ENCODE peak calls at places on chromosomes 3 and 15, in nine cellular contexts. O is psoas muscle, I is ovary, R is MM.1S, K is GM12864, S is choroid plexus epithelial cell, A is RWPE1, Y is AG04450, T is spleen. W is an unnamed sample.

GRCh38 chr3:81352867-81353266 is 408.6 kb downstream of the GBE1 start:
- DNase-seq in O (no peak), I (no peak), R (peak), K (no peak), S (peak), A (no peak), Y (no peak), T (no peak), W (no peak)

GRCh38 chr3:71721721-71722157 is 3.5 kb downstream of the EIF4E3 start:
- DNase-seq in O (no peak), I (no peak), R (no peak), K (no peak), S (no peak), A (no peak), Y (no peak), T (no peak), W (no peak)

GRCh38 chr15:71545923-71546322 is 264.4 kb upstream of the NR2E3 start:
- DNase-seq in O (no peak), I (no peak), R (no peak), K (no peak), S (no peak), A (no peak), Y (no peak), T (no peak), W (no peak)

GRCh38 chr3:89280822-89281365 is 173.5 kb downstream of the EPHA3 start:
- DNase-seq in O (no peak), I (no peak), R (no peak), K (no peak), S (no peak), A (no peak), Y (no peak), T (peak), W (no peak)

GRCh38 chr3:197337656-197338055 is 39.2 kb upstream of the DLG1 start:
- DNase-seq in O (no peak), I (no peak), R (no peak), K (no peak), S (no peak), A (no peak), Y (no peak), T (no peak), W (no peak)

GRCh38 chr3:11603628-11604027 is 40.1 kb downstream of the VGLL4 start:
- DNase-seq in O (peak), I (peak), R (no peak), K (no peak), S (peak), A (no peak), Y (peak), T (no peak), W (no peak)

GRCh38 chr3:182980204-182981037 is at the start of gene DCUN1D1:
- DNase-seq in O (peak), I (peak), R (peak), K (no peak), S (peak), A (peak), Y (peak), T (peak), W (peak)

GRCh38 chr3:105359098-105359762 is 7.5 kb upstream of the ALCAM start:
- DNase-seq in O (no peak), I (no peak), R (no peak), K (no peak), S (peak), A (peak), Y (no peak), T (no peak), W (no peak)

GRCh38 chr3:34742151-34742550 is 897.2 kb upstream of the ARPP21 start:
- DNase-seq in O (no peak), I (no peak), R (no peak), K (no peak), S (no peak), A (no peak), Y (no peak), T (no peak), W (no peak)

GRCh38 chr3:31562525-31562924 is 29.8 kb downstream of the STT3B start:
- DNase-seq in O (no peak), I (no peak), R (no peak), K (no peak), S (no peak), A (no peak), Y (no peak), T (peak), W (no peak)

GRCh38 chr15:96774216-96774615 is 443.7 kb downstream of the NR2F2 start:
- DNase-seq in O (no peak), I (no peak), R (no peak), K (no peak), S (no peak), A (no peak), Y (no peak), T (no peak), W (no peak)

GRCh38 chr3:194266658-194267005 is 84.5 kb downstream of the CPN2 start:
- DNase-seq in O (no peak), I (peak), R (no peak), K (no peak), S (peak), A (no peak), Y (no peak), T (no peak), W (no peak)

GRCh38 chr15:63601026-63601726 is 4.0 kb downstream of the FBXL22 start:
- DNase-seq in O (peak), I (peak), R (peak), K (no peak), S (peak), A (peak), Y (no peak), T (peak), W (no peak)

GRCh38 chr3:51686512-51687215 is 15.6 kb downstream of the TEX264 start:
- DNase-seq in O (peak), I (no peak), R (peak), K (peak), S (peak), A (peak), Y (no peak), T (peak), W (peak)

GRCh38 chr3:133568294-133569014 is 5.0 kb upstream of the CDV3 start:
- DNase-seq in O (no peak), I (no peak), R (no peak), K (no peak), S (peak), A (peak), Y (no peak), T (no peak), W (no peak)

GRCh38 chr3:171306631-171307030 is 153.6 kb downstream of the TNIK start:
- DNase-seq in O (peak), I (peak), R (no peak), K (no peak), S (peak), A (no peak), Y (peak), T (no peak), W (no peak)

GRCh38 chr3:128849776-128850542 is 29.5 kb upstream of the ACAD9 start:
- DNase-seq in O (no peak), I (no peak), R (no peak), K (no peak), S (peak), A (peak), Y (no peak), T (no peak), W (peak)

GRCh38 chr3:60399295-60399694 is 852.0 kb downstream of the FHIT start:
- DNase-seq in O (no peak), I (no peak), R (no peak), K (no peak), S (no peak), A (no peak), Y (no peak), T (no peak), W (no peak)

GRCh38 chr3:13770390-13771169 is 109.3 kb downstream of the WNT7A start:
- DNase-seq in O (no peak), I (no peak), R (no peak), K (no peak), S (no peak), A (no peak), Y (no peak), T (no peak), W (no peak)

GRCh38 chr3:53223541-53223966 is 32.3 kb downstream of the TKT start:
- DNase-seq in O (no peak), I (no peak), R (no peak), K (no peak), S (no peak), A (no peak), Y (no peak), T (peak), W (no peak)

GRCh38 chr3:28901029-28901428 is 379.8 kb upstream of the RBMS3 start:
- DNase-seq in O (no peak), I (no peak), R (no peak), K (no peak), S (peak), A (no peak), Y (no peak), T (no peak), W (no peak)

GRCh38 chr3:150763841-150764483 is 993 bp upstream of the SIAH2 start:
- DNase-seq in O (peak), I (peak), R (peak), K (no peak), S (no peak), A (peak), Y (no peak), T (peak), W (peak)

GRCh38 chr15:100781061-100781960 is 98.3 kb upstream of the ALDH1A3 start:
- DNase-seq in O (no peak), I (no peak), R (no peak), K (no peak), S (no peak), A (no peak), Y (no peak), T (no peak), W (no peak)

GRCh38 chr3:42923606-42924005 is 17.7 kb downstream of the ZNF662 start:
- DNase-seq in O (no peak), I (no peak), R (no peak), K (no peak), S (no peak), A (no peak), Y (no peak), T (no peak), W (no peak)

GRCh38 chr15:95734422-95735316 is 595.8 kb upstream of the NR2F2 start:
- DNase-seq in O (no peak), I (no peak), R (no peak), K (no peak), S (peak), A (no peak), Y (no peak), T (no peak), W (no peak)

GRCh38 chr3:141418751-141419150 is 50.4 kb downstream of the ZBTB38 start:
- DNase-seq in O (no peak), I (no peak), R (no peak), K (no peak), S (no peak), A (no peak), Y (no peak), T (no peak), W (no peak)

GRCh38 chr3:141422961-141423582 is 54.8 kb downstream of the ZBTB38 start:
- DNase-seq in O (no peak), I (no peak), R (no peak), K (no peak), S (no peak), A (no peak), Y (no peak), T (no peak), W (no peak)

GRCh38 chr3:141419946-141420345 is 51.6 kb downstream of the ZBTB38 start:
- DNase-seq in O (no peak), I (no peak), R (no peak), K (no peak), S (no peak), A (no peak), Y (no peak), T (no peak), W (no peak)

GRCh38 chr3:141421186-141421585 is 52.9 kb downstream of the ZBTB38 start:
- DNase-seq in O (no peak), I (no peak), R (no peak), K (no peak), S (no peak), A (no peak), Y (no peak), T (no peak), W (no peak)

DNA sequence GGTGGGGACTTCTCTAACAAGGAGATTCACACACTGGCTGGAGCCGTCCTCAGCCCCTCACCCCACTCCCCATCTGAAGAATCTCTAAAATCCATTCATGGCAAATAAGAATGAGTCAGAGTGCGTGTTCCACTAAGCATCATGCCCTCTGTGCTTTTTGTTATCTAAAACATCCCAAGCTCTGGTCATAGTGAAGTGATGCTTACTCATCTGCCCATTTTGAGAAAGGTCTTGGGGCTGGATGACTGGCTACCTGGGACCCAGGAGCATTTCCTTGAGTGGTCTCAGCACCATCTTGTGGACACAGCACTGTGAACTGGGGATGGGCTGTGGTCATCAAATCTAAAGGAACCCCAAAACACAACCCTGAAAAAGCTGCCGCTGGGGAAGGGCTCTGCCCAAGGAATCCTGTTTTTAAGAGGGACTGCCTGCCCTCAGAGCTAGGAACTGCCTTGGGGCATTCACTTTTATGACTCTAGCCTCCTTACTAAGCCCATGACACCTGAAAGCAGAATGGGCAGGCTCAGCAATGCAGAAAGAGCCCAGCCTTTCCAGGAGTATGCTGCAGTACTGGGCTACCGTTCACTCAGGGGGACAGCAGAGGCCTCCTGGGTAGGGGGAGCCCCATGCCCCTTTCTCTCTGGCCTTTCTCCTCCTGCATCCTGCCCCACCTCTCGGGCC is 53.5 kb downstream of the ZBTB38 start:
- DNase-seq in O (no peak), I (no peak), R (no peak), K (no peak), S (peak), A (no peak), Y (no peak), T (no peak), W (no peak)
- TF ChIP-seq CTCF in O (no peak), I (no peak), R (no peak), K (no peak), S (no peak), A (no peak), Y (no peak), T (no peak), W (no peak)

GRCh38 chr3:191737742-191738141 is 276.8 kb downstream of the PYDC2 start:
- DNase-seq in O (no peak), I (no peak), R (no peak), K (no peak), S (no peak), A (no peak), Y (no peak), T (no peak), W (no peak)
- TF ChIP-seq CTCF in O (no peak), I (no peak), R (no peak), K (no peak), S (no peak), A (no peak), Y (no peak), T (no peak), W (no peak)

GRCh38 chr15:99404454-99404853 is 153.2 kb downstream of the LRRC28 start:
- DNase-seq in O (no peak), I (no peak), R (no peak), K (no peak), S (no peak), A (no peak), Y (no peak), T (no peak), W (no peak)

GRCh38 chr15:99403597-99403996 is 152.3 kb downstream of the LRRC28 start:
- DNase-seq in O (no peak), I (no peak), R (no peak), K (no peak), S (no peak), A (no peak), Y (no peak), T (no peak), W (no peak)

GRCh38 chr15:99399612-99400011 is 148.3 kb downstream of the LRRC28 start:
- DNase-seq in O (no peak), I (no peak), R (no peak), K (no peak), S (peak), A (no peak), Y (no peak), T (no peak), W (no peak)

GRCh38 chr15:99406120-99406519 is 154.8 kb downstream of the LRRC28 start:
- DNase-seq in O (no peak), I (no peak), R (no peak), K (no peak), S (no peak), A (no peak), Y (no peak), T (no peak), W (no peak)

DNA sequence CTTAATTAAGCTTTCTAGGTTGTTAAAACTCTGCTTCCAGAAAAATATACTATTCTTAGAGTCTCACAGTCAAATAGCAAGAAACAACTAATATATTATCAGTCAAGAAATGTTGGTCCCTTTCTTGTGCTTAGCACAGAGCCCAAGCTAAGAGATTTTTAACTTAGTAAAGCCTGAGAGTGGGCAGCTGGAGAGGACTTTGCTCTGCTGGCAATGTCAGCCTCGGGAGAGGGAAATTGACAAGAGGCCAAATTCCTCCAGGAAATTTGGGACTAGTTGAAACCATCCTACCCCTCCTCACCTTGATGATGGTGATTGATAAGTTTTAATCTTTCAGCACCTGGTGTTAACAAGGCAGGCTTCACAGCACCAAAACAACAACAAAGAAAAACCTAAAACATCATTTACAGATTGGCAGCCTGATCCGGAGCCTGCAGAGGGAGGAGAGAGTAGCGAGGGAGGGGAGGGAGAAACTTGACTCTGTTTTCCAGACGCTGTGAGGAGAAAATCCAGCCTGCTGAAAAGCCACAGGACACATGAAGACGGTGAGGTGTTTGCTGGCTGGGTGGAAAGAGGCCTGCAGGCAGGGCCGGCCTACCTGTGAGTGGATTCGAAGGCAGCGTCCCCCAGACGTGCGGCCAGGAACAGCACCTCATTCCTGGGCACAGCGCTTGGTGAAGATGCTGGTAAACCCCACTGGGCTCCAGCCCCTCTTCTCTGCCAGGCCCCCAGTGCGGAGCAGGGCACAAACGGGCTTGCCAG is 150.9 kb downstream of the LRRC28 start:
- DNase-seq in O (no peak), I (no peak), R (no peak), K (no peak), S (peak), A (no peak), Y (no peak), T (no peak), W (no peak)
- TF ChIP-seq CTCF in O (no peak), I (no peak), R (no peak), K (no peak), S (no peak), A (no peak), Y (peak), T (no peak), W (no peak)

GRCh38 chr3:155753038-155753647 is 8.3 kb upstream of the PLCH1 start:
- DNase-seq in O (no peak), I (no peak), R (peak), K (no peak), S (peak), A (peak), Y (no peak), T (no peak), W (no peak)
- TF ChIP-seq CTCF in O (peak), I (no peak), R (peak), K (peak), S (peak), A (peak), Y (peak), T (no peak), W (peak)

GRCh38 chr15:74709011-74709410 is 13.2 kb upstream of the EDC3 start:
- DNase-seq in O (no peak), I (no peak), R (no peak), K (no peak), S (no peak), A (no peak), Y (no peak), T (no peak), W (no peak)
- TF ChIP-seq CTCF in O (no peak), I (no peak), R (no peak), K (no peak), S (no peak), A (no peak), Y (no peak), T (no peak), W (no peak)

W was measured in GM13977.